ENCODE peak calls at places on chromosomes 13 and 19, in ten cellular contexts. N is upper lobe of right lung; I is stimulated activated CD8-positive, alpha-beta memory T cell treated with anti-CD3 and anti-CD28 coated beads, Interleukin-4, amount 100 ng/mL, for 48 hours; T is activated CD4-positive, alpha-beta T cell treated with anti-CD3 and anti-CD28 coated beads for 48 hours; B is anterior cingulate cortex; L is amniotic stem cell; Z is fibroblast of lung; Y is T-helper 1 cell; M is neural crest cell; C is effector CD4-positive, alpha-beta T cell. O is an unnamed sample.

GRCh38 chr13:19586904-19587634 is 25.7 kb upstream of the TPTE2 start:
- DNase-seq in T (peak), N (peak), L (no peak), Y (peak), Z (peak), C (peak), M (no peak), I (peak), B (no peak), O (peak)

GRCh38 chr13:40269086-40269485 is 397.4 kb downstream of the FOXO1 start:
- DNase-seq in B (no peak), L (no peak), M (no peak), C (no peak), N (no peak), Y (no peak), Z (peak), I (no peak), T (no peak), O (no peak)

GRCh38 chr19:18649371-18650047 is 12.7 kb downstream of the KLHL26 start:
- DNase-seq in Y (no peak), I (no peak), C (no peak), T (no peak), M (peak), B (peak), N (peak), Z (peak), L (no peak), O (no peak)

GRCh38 chr19:18436651-18437478 is 1.1 kb downstream of the ISYNA1 start:
- DNase-seq in Z (peak), C (peak), N (peak), M (peak), I (peak), T (peak), B (peak), Y (peak), L (no peak), O (peak)

GRCh38 chr19:18090545-18091216 is 3.9 kb upstream of the IL12RB1 start:
- DNase-seq in N (no peak), L (no peak), I (no peak), Y (no peak), C (no peak), T (no peak), B (peak), Z (no peak), M (no peak), O (peak)

GRCh38 chr19:5918463-5919079 is 4.5 kb downstream of the CAPS start:
- DNase-seq in C (no peak), Y (no peak), T (no peak), I (no peak), L (no peak), B (no peak), N (no peak), Z (no peak), M (no peak), O (no peak)

GRCh38 chr19:54035215-54036178 is 28.2 kb downstream of the VSTM1 start:
- DNase-seq in Z (peak), I (no peak), T (no peak), M (no peak), L (peak), Y (no peak), N (no peak), C (no peak), B (no peak), O (no peak)

GRCh38 chr19:27774337-27774736 is 1438.6 kb downstream of the UQCRFS1 start:
- DNase-seq in L (no peak), M (no peak), I (peak), C (no peak), Y (no peak), T (peak), Z (no peak), N (no peak), B (no peak), O (no peak)

GRCh38 chr13:41546372-41547252 is 89.3 kb downstream of the RGCC start:
- DNase-seq in L (peak), I (peak), Z (peak), B (no peak), N (no peak), Y (no peak), T (peak), C (no peak), M (no peak), O (no peak)

GRCh38 chr19:35223084-35223790 is 5.3 kb downstream of the FAM187B start:
- DNase-seq in Y (no peak), B (no peak), I (peak), L (no peak), T (no peak), C (no peak), Z (no peak), M (no peak), N (peak), O (peak)

GRCh38 chr13:72025836-72026235 is 158.8 kb upstream of the DACH1 start:
- DNase-seq in Y (no peak), N (no peak), M (no peak), I (no peak), T (no peak), L (no peak), B (no peak), C (no peak), Z (no peak), O (no peak)

GRCh38 chr13:36986462-36987240 is 12.5 kb downstream of the ALG5 start:
- DNase-seq in I (no peak), Y (no peak), L (no peak), N (no peak), T (no peak), Z (no peak), M (no peak), C (no peak), B (no peak), O (no peak)

GRCh38 chr13:45055198-45055901 is 65.0 kb upstream of the GTF2F2 start:
- DNase-seq in B (no peak), I (peak), L (peak), C (no peak), M (no peak), Y (peak), N (no peak), T (peak), Z (peak), O (peak)

GRCh38 chr13:69704311-69704710 is 403.3 kb upstream of the ATXN8OS start:
- DNase-seq in I (no peak), M (no peak), L (no peak), N (no peak), C (no peak), T (no peak), Y (no peak), B (no peak), Z (no peak), O (no peak)

GRCh38 chr19:44814132-44814470 is 5.2 kb downstream of the BCAM start:
- DNase-seq in T (no peak), Y (no peak), I (no peak), C (no peak), M (no peak), L (no peak), N (no peak), Z (no peak), B (no peak), O (no peak)

GRCh38 chr13:95593462-95593861 is 40.9 kb downstream of the CLDN10 start:
- DNase-seq in I (no peak), M (no peak), L (no peak), Y (no peak), Z (no peak), N (no peak), B (no peak), C (no peak), T (no peak), O (no peak)

GRCh38 chr19:17497149-17497798 is 14.2 kb upstream of the PGLS start:
- DNase-seq in Z (no peak), I (no peak), Y (no peak), N (no peak), L (no peak), C (no peak), M (no peak), T (no peak), B (no peak), O (no peak)

GRCh38 chr19:6730153-6730804 is 7.1 kb downstream of the GPR108 start:
- DNase-seq in T (peak), M (no peak), Y (no peak), N (peak), B (peak), I (peak), L (no peak), Z (no peak), C (no peak), O (peak)

GRCh38 chr13:100100115-100100879 is 11.4 kb downstream of the PCCA start:
- DNase-seq in Z (peak), T (no peak), Y (no peak), L (no peak), I (no peak), N (no peak), C (no peak), M (no peak), B (peak), O (no peak)

GRCh38 chr13:109483369-109483768 is 303.0 kb downstream of the IRS2 start:
- DNase-seq in B (no peak), I (no peak), M (no peak), L (no peak), Z (no peak), N (no peak), Y (no peak), T (no peak), C (no peak), O (no peak)

GRCh38 chr19:30097746-30098280 is 155.8 kb downstream of the URI1 start:
- DNase-seq in N (peak), M (no peak), L (no peak), I (no peak), T (no peak), B (no peak), C (no peak), Y (no peak), Z (no peak), O (no peak)

GRCh38 chr19:45590300-45591003 is 5.8 kb upstream of the OPA3 start:
- DNase-seq in M (no peak), T (no peak), B (no peak), I (no peak), Z (no peak), N (no peak), Y (no peak), C (no peak), L (no peak), O (no peak)

GRCh38 chr19:18386543-18387251 is 739 bp downstream of the GDF15 start:
- DNase-seq in T (no peak), L (no peak), I (no peak), Y (no peak), B (no peak), N (no peak), C (no peak), Z (peak), M (no peak), O (no peak)

GRCh38 chr13:113955691-113956090 is 18.2 kb downstream of the C13orf46 start:
- DNase-seq in N (no peak), I (no peak), B (no peak), M (no peak), L (no peak), Y (no peak), T (no peak), Z (no peak), C (no peak), O (no peak)

GRCh38 chr13:28750187-28751045 is 31.6 kb upstream of the SLC46A3 start:
- DNase-seq in C (no peak), L (no peak), N (no peak), M (no peak), I (no peak), Y (no peak), Z (no peak), B (no peak), T (no peak), O (no peak)

GRCh38 chr19:35545855-35546381 is 492 bp downstream of the TMEM147 start:
- DNase-seq in T (peak), C (peak), B (no peak), I (peak), M (no peak), L (no peak), Z (peak), Y (peak), N (peak), O (peak)

GRCh38 chr13:87792878-87793277 is 121.7 kb downstream of the SLITRK5 start:
- DNase-seq in Y (no peak), C (no peak), I (no peak), Z (no peak), N (no peak), T (no peak), B (no peak), M (no peak), L (no peak), O (no peak)

GRCh38 chr13:89673789-89674311 is 1673.6 kb upstream of the MIR17HG start:
- DNase-seq in Y (no peak), L (no peak), C (no peak), B (no peak), N (no peak), M (no peak), T (no peak), Z (no peak), I (no peak), O (no peak)

GRCh38 chr13:46386996-46387851 is at the start of gene RUBCNL:
- DNase-seq in I (peak), T (peak), M (peak), L (no peak), Y (peak), Z (peak), N (peak), B (no peak), C (no peak), O (peak)

GRCh38 chr19:4295972-4296771 is 6.0 kb downstream of the TMIGD2 start:
- DNase-seq in N (no peak), Y (no peak), B (peak), M (no peak), Z (peak), T (no peak), I (no peak), L (no peak), C (no peak), O (no peak)

GRCh38 chr13:101779147-101779546 is 326.7 kb downstream of the ITGBL1 start:
- DNase-seq in I (no peak), Y (no peak), C (no peak), Z (no peak), B (no peak), L (no peak), N (no peak), M (no peak), T (no peak), O (no peak)

GRCh38 chr13:78655906-78656305 is 3.0 kb downstream of the OBI1 start:
- DNase-seq in I (no peak), L (no peak), T (no peak), M (no peak), Z (no peak), N (no peak), Y (no peak), C (no peak), B (no peak), O (no peak)

GRCh38 chr19:18596752-18597157 is 8.2 kb downstream of the REX1BD start:
- DNase-seq in Z (peak), M (no peak), L (no peak), B (no peak), N (peak), I (peak), T (no peak), Y (no peak), C (no peak), O (peak)

GRCh38 chr13:47858042-47858677 is 142.9 kb downstream of the SUCLA2 start:
- DNase-seq in Y (no peak), I (no peak), Z (no peak), B (no peak), C (no peak), L (no peak), T (no peak), M (no peak), N (no peak), O (no peak)

GRCh38 chr13:103953859-103954258 is 887.6 kb upstream of the SLC10A2 start:
- DNase-seq in M (no peak), B (no peak), Y (no peak), Z (no peak), L (no peak), N (no peak), I (no peak), T (no peak), C (no peak), O (no peak)

O was measured in activated T-cell treated with anti-CD3 and anti-CD28 coated beads, Interleukin-2, amount 50 U/mL, for 24 hours.